ENCODE peak calls at places on chromosomes 5 and 9, in five cellular contexts. V, M, R, A and D are unnamed samples.

GRCh38 chr9:73143606-73144328 is 7.9 kb upstream of the ANXA1 start:
- DNase-seq in V (peak), M (no peak), R (no peak), A (peak), D (no peak)

GRCh38 chr5:178324481-178325310 is 92.1 kb upstream of the PHYKPL start:
- DNase-seq in V (no peak), M (no peak), R (peak), A (no peak), D (peak)

GRCh38 chr5:79743846-79744605 is 54.4 kb downstream of the CMYA5 start:
- DNase-seq in V (no peak), M (no peak), R (no peak), A (peak), D (no peak)

GRCh38 chr5:149681922-149682321 is 48.2 kb upstream of the PPARGC1B start:
- DNase-seq in V (no peak), M (no peak), R (no peak), A (no peak), D (no peak)

GRCh38 chr9:7570107-7570720 is 229.4 kb downstream of the DMAC1 start:
- DNase-seq in V (peak), M (peak), R (no peak), A (peak), D (peak)

GRCh38 chr5:89289604-89290003 is 406.6 kb upstream of the MEF2C start:
- DNase-seq in V (no peak), M (no peak), R (no peak), A (peak), D (no peak)

GRCh38 chr9:128861501-128861900 is 20.2 kb downstream of the KYAT1 start:
- DNase-seq in V (no peak), M (no peak), R (peak), A (no peak), D (no peak)

GRCh38 chr5:13133951-13134350 is 810.5 kb downstream of the DNAH5 start:
- DNase-seq in V (no peak), M (no peak), R (no peak), A (no peak), D (no peak)

GRCh38 chr9:16870606-16871357 is at the start of gene BNC2:
- DNase-seq in V (peak), M (no peak), R (peak), A (peak), D (peak)

GRCh38 chr5:144205141-144205551 is 34.5 kb downstream of the KCTD16 start:
- DNase-seq in V (no peak), M (peak), R (peak), A (peak), D (peak)

DNA sequence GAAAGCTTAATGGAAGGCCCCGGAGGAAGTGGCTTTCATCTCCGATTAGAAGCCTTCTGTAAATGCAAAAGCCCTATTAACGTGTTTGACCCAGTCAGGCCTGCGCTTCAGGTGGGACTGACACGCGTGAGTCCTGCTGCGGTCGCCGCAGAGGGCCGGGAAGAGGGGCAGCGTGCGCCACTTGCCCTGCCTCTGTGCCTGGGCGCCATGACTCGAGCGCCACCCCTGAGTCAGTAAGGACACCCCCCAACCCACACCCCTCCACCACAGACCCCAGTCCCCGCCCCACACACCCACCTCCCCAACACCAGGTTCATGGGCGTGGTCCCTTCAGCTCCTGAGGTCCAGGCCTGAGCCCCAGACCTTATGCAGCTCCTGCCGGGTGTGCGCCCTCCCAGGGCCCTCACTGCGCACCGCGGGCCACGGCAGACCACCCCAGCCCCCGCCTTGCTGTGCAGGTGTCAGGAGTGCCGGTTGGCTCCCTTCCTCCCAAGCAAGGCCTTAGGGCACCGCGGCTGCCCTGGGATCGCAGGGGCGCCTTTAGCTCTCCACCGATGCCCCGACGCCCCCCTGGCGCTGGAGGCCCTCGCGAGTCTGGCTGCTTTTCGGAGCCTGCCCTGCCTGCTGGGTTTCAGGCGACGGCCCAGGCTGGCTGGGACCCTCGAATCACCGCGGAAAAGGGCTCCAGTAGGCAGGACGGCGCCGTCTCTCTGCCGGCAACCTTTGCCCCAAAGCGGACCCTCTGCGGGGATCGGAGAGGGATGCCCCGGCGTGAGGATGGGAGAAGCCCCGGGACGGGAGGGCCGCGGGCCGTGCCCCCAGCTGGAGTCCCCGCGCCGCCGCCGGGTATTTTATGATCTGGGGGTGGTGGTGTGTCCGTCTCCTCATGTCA is 625 bp upstream of the OLFM1 start:
- DNase-seq in V (no peak), M (peak), R (peak), A (no peak), D (no peak)
- H3K4me3 ChIP-seq in V (peak), M (peak), R (peak), A (peak), D (no peak)

GRCh38 chr9:97413462-97413861 is 1.6 kb downstream of the TDRD7 start:
- DNase-seq in V (no peak), M (no peak), R (no peak), A (no peak), D (no peak)
- H3K27ac ChIP-seq in V (no peak), M (no peak), R (no peak), A (no peak), D (no peak)

GRCh38 chr5:54986269-54986654 is 869 bp upstream of the ESM1 start:
- DNase-seq in V (no peak), M (no peak), R (no peak), A (no peak), D (no peak)
- H3K4me3 ChIP-seq in V (no peak), M (no peak), R (no peak), A (peak), D (no peak)

GRCh38 chr9:134406366-134407122 is 80.3 kb downstream of the RXRA start:
- DNase-seq in V (peak), M (no peak), R (no peak), A (peak), D (peak)

GRCh38 chr9:134403292-134403681 is 77.0 kb downstream of the RXRA start:
- DNase-seq in V (no peak), M (no peak), R (peak), A (no peak), D (no peak)

GRCh38 chr9:134405527-134405926 is 79.3 kb downstream of the RXRA start:
- DNase-seq in V (no peak), M (no peak), R (no peak), A (no peak), D (no peak)

GRCh38 chr9:134403682-134404301 is 77.5 kb downstream of the RXRA start:
- DNase-seq in V (no peak), M (no peak), R (peak), A (peak), D (peak)

GRCh38 chr9:134404376-134405358 is 78.4 kb downstream of the RXRA start:
- DNase-seq in V (no peak), M (no peak), R (no peak), A (no peak), D (no peak)
- H3K27ac ChIP-seq in V (peak), M (no peak), R (peak), A (peak), D (no peak)

GRCh38 chr5:516338-516925 is 7.8 kb downstream of the SLC9A3 start:
- DNase-seq in V (no peak), M (no peak), R (no peak), A (no peak), D (no peak)

GRCh38 chr5:515273-515836 is 8.9 kb downstream of the SLC9A3 start:
- DNase-seq in V (no peak), M (no peak), R (no peak), A (no peak), D (no peak)

GRCh38 chr5:517535-518100 is 6.6 kb downstream of the SLC9A3 start:
- DNase-seq in V (no peak), M (no peak), R (no peak), A (no peak), D (no peak)

GRCh38 chr5:518721-519120 is 5.5 kb downstream of the SLC9A3 start:
- DNase-seq in V (no peak), M (no peak), R (no peak), A (no peak), D (no peak)

GRCh38 chr5:516980-517379 is 7.3 kb downstream of the SLC9A3 start:
- DNase-seq in V (no peak), M (no peak), R (no peak), A (no peak), D (no peak)
- H3K4me3 ChIP-seq in V (no peak), M (no peak), R (no peak), A (no peak), D (no peak)

GRCh38 chr9:3205421-3206095 is 320.2 kb downstream of the RFX3 start:
- DNase-seq in V (no peak), M (no peak), R (no peak), A (peak), D (no peak)
- H3K27ac ChIP-seq in V (no peak), M (no peak), R (no peak), A (no peak), D (no peak)

GRCh38 chr9:2012347-2012746 is 2.8 kb upstream of the SMARCA2 start:
- DNase-seq in V (no peak), M (no peak), R (no peak), A (no peak), D (no peak)

GRCh38 chr9:2013688-2014087 is 1.5 kb upstream of the SMARCA2 start:
- DNase-seq in V (no peak), M (no peak), R (no peak), A (peak), D (no peak)

GRCh38 chr9:2014696-2015580 is at the start of gene SMARCA2:
- DNase-seq in V (peak), M (peak), R (peak), A (peak), D (peak)

GRCh38 chr9:2015581-2016410 is 649 bp downstream of the SMARCA2 start:
- DNase-seq in V (peak), M (peak), R (peak), A (peak), D (peak)

GRCh38 chr9:2014148-2014547 is 999 bp upstream of the SMARCA2 start:
- DNase-seq in V (no peak), M (no peak), R (peak), A (peak), D (no peak)
- H3K4me3 ChIP-seq in V (peak), M (peak), R (peak), A (peak), D (peak)

DNA sequence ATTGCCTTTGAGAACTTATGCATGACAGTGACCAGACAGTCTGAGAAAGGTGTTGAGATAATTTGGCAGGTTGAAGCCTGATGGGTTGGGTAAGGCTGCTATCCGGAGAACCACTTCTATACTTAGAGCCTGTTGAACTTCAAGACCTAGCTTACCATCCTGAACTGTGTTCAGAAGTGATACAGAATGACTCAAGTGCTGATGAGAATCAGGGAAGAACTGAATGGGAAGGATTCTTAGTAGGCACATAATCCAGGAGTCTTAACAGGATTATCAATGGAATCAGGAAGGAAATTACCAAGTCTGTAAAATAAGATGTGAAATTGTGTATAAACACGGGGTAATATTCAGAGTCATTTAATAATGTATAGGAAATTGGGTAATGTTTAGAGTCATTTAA is 9.0 kb upstream of the PAPPA start:
- DNase-seq in V (no peak), M (no peak), R (no peak), A (peak), D (no peak)
- H3K27ac ChIP-seq in V (peak), M (no peak), R (no peak), A (peak), D (no peak)

GRCh38 chr9:70044450-70045307 is 1.0 kb downstream of the MAMDC2 start:
- DNase-seq in V (peak), M (peak), R (peak), A (peak), D (no peak)
- H3K4me3 ChIP-seq in V (peak), M (peak), R (peak), A (peak), D (peak)

DNA sequence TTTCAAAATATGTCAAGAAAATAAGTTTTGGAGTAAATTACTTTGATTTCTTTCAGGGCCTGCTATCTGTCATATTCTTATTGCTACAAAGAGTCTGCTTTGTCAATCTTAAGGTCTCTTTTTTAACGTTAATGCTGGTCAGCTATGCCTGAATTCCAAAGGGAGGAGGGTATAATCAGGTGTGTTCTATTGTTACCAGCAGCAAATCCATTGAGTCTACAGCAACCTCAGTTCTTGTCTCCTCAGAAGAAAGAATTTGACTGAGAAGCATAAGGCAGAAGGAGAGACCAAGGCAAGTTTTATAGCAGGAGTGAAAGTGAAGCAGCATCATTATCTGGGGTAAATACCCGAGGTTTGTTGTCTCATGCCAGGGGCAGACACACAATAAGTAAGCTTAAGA is 23.7 kb upstream of the MINAR2 start:
- DNase-seq in V (no peak), M (no peak), R (no peak), A (no peak), D (no peak)
- H3K27ac ChIP-seq in V (no peak), M (no peak), R (no peak), A (no peak), D (no peak)